ENCODE peak calls at places on chromosomes 3 and 15, in nine cellular contexts. Y, O, E, D, L, C, R, G and U are unnamed samples.

GRCh38 chr15:83733206-83733605 is 79.3 kb downstream of the ADAMTSL3 start:
- DNase-seq in Y (no peak), O (peak; percentile 22), E (no peak), D (no peak), L (no peak), C (no peak), R (no peak), G (no peak), U (no peak)

GRCh38 chr3:58683001-58683845 is 16.6 kb upstream of the FAM3D start:
- DNase-seq in Y (no peak), O (no peak), E (no peak), D (no peak), L (no peak), C (no peak), R (no peak), G (no peak), U (no peak)

GRCh38 chr15:36617529-36618196 is 38.2 kb downstream of the CDIN1 start:
- DNase-seq in Y (no peak), O (no peak), E (no peak), D (no peak), L (no peak), C (no peak), R (no peak), G (no peak), U (no peak)

GRCh38 chr3:58581328-58582091 is 4.3 kb upstream of the FAM107A start:
- DNase-seq in Y (no peak), O (no peak), E (no peak), D (no peak), L (no peak), C (no peak), R (no peak), G (no peak), U (no peak)

GRCh38 chr3:105812194-105812586 is 56.6 kb downstream of the CBLB start:
- DNase-seq in Y (no peak), O (peak; percentile 11), E (no peak), D (no peak), L (no peak), C (no peak), R (no peak), G (no peak), U (no peak)

GRCh38 chr3:66532613-66533012 is 31.8 kb upstream of the LRIG1 start:
- DNase-seq in Y (no peak), O (no peak), E (no peak), D (no peak), L (no peak), C (no peak), R (no peak), G (no peak), U (no peak)

GRCh38 chr15:48603123-48603500 is 42.4 kb downstream of the FBN1 start:
- DNase-seq in Y (no peak), O (no peak), E (no peak), D (no peak), L (no peak), C (no peak), R (no peak), G (no peak), U (no peak)

GRCh38 chr3:101939391-101939790 is 90.1 kb downstream of the NFKBIZ start:
- DNase-seq in Y (no peak), O (no peak), E (no peak), D (no peak), L (no peak), C (no peak), R (no peak), G (no peak), U (no peak)

GRCh38 chr3:172892158-172892557 is 141.6 kb downstream of the ECT2 start:
- DNase-seq in Y (no peak), O (no peak), E (no peak), D (no peak), L (no peak), C (no peak), R (no peak), G (no peak), U (no peak)

GRCh38 chr3:79587150-79587549 is 180.6 kb downstream of the ROBO1 start:
- DNase-seq in Y (no peak), O (no peak), E (no peak), D (no peak), L (no peak), C (no peak), R (no peak), G (no peak), U (no peak)

GRCh38 chr3:64909757-64910475 is 222.1 kb upstream of the ADAMTS9 start:
- DNase-seq in Y (no peak), O (no peak), E (no peak), D (no peak), L (no peak), C (no peak), R (no peak), G (no peak), U (no peak)

GRCh38 chr3:129940086-129940485 is 34.4 kb upstream of the TRH start:
- DNase-seq in Y (no peak), O (no peak), E (no peak), D (no peak), L (no peak), C (no peak), R (no peak), G (no peak), U (no peak)

GRCh38 chr15:63997715-63998442 is 48.4 kb downstream of the DAPK2 start:
- DNase-seq in Y (no peak), O (no peak), E (no peak), D (no peak), L (no peak), C (no peak), R (no peak), G (no peak), U (no peak)

GRCh38 chr3:30473374-30474051 is 132.9 kb upstream of the TGFBR2 start:
- DNase-seq in Y (no peak), O (no peak), E (no peak), D (no peak), L (no peak), C (no peak), R (no peak), G (no peak), U (no peak)

GRCh38 chr15:37880835-37881153 is 53.6 kb upstream of the TMCO5A start:
- DNase-seq in Y (no peak), O (no peak), E (no peak), D (no peak), L (no peak), C (no peak), R (no peak), G (no peak), U (no peak)

GRCh38 chr3:87503901-87504498 is 227.6 kb upstream of the POU1F1 start:
- DNase-seq in Y (no peak), O (peak; percentile 68), E (peak; percentile 59), D (peak; percentile 63), L (no peak), C (no peak), R (no peak), G (no peak), U (peak; percentile 41)

GRCh38 chr15:66425837-66426236 is 39.1 kb downstream of the MAP2K1 start:
- DNase-seq in Y (no peak), O (no peak), E (no peak), D (no peak), L (no peak), C (no peak), R (no peak), G (no peak), U (no peak)

GRCh38 chr15:71275566-71276354 is 160.5 kb downstream of the THSD4 start:
- DNase-seq in Y (no peak), O (no peak), E (no peak), D (no peak), L (no peak), C (no peak), R (no peak), G (no peak), U (no peak)

GRCh38 chr15:37101634-37102314 is 1.4 kb upstream of the MEIS2 start:
- DNase-seq in Y (no peak), O (peak; percentile 66), E (peak; percentile 60), D (peak; percentile 34), L (no peak), C (no peak), R (no peak), G (no peak), U (peak; percentile 32)

GRCh38 chr15:98887976-98888375 is 119.6 kb downstream of the PGPEP1L start:
- DNase-seq in Y (no peak), O (no peak), E (no peak), D (no peak), L (no peak), C (no peak), R (no peak), G (no peak), U (no peak)

GRCh38 chr3:120013481-120013880 is 80.8 kb downstream of the GSK3B start:
- DNase-seq in Y (no peak), O (no peak), E (no peak), D (no peak), L (no peak), C (no peak), R (no peak), G (no peak), U (no peak)

GRCh38 chr3:177681156-177681555 is 483.9 kb upstream of the TBL1XR1 start:
- DNase-seq in Y (no peak), O (no peak), E (no peak), D (no peak), L (no peak), C (no peak), R (no peak), G (no peak), U (no peak)

GRCh38 chr15:86690566-86690965 is 610.9 kb downstream of the AGBL1 start:
- DNase-seq in Y (no peak), O (no peak), E (no peak), D (no peak), L (no peak), C (no peak), R (no peak), G (no peak), U (no peak)

GRCh38 chr3:65761431-65761830 is 277.3 kb downstream of the MAGI1 start:
- DNase-seq in Y (no peak), O (no peak), E (no peak), D (no peak), L (no peak), C (no peak), R (no peak), G (no peak), U (no peak)

GRCh38 chr15:66751579-66751978 is 49.5 kb downstream of the SMAD6 start:
- DNase-seq in Y (no peak), O (no peak), E (no peak), D (no peak), L (peak; percentile 35), C (no peak), R (no peak), G (no peak), U (no peak)

GRCh38 chr15:39165026-39165706 is 415.7 kb upstream of the THBS1 start:
- DNase-seq in Y (no peak), O (no peak), E (no peak), D (no peak), L (no peak), C (no peak), R (no peak), G (no peak), U (no peak)

GRCh38 chr15:39936187-39936586 is 2.3 kb downstream of the EIF2AK4 start:
- DNase-seq in Y (no peak), O (no peak), E (no peak), D (no peak), L (no peak), C (no peak), R (no peak), G (no peak), U (no peak)

GRCh38 chr3:157495846-157496245 is 7.4 kb downstream of the VEPH1 start:
- DNase-seq in Y (no peak), O (no peak), E (no peak), D (no peak), L (no peak), C (no peak), R (no peak), G (no peak), U (no peak)